ENCODE peak calls at places on chromosomes 7 and 10, in eight cellular contexts. One of them, this sample, is unnamed.

GRCh38 chr10:84054743-84055142 is 84.6 kb upstream of the GHITM start:
- DNase-seq in kidney: no peak
- DNase-seq in GM10248: no peak
- DNase-seq in caudate nucleus: no peak
- DNase-seq in fibroblast of mammary gland: no peak
- DNase-seq in AG09319: no peak
- DNase-seq in activated CD8-positive, alpha-beta memory T cell treated with anti-CD3 and anti-CD28 coated beads for 48 hours: no peak
- DNase-seq in DMS 273 treated with DMSO at 0.1 percent for 48 hours: no peak
- DNase-seq in this sample: no peak

GRCh38 chr7:70726951-70727378 is 405.0 kb upstream of the GALNT17 start:
- DNase-seq in kidney: no peak
- DNase-seq in GM10248: no peak
- DNase-seq in caudate nucleus: no peak
- DNase-seq in fibroblast of mammary gland: no peak
- DNase-seq in AG09319: no peak
- DNase-seq in activated CD8-positive, alpha-beta memory T cell treated with anti-CD3 and anti-CD28 coated beads for 48 hours: no peak
- DNase-seq in DMS 273 treated with DMSO at 0.1 percent for 48 hours: no peak
- DNase-seq in this sample: no peak

GRCh38 chr7:88915615-88916014 is 120.1 kb upstream of the TEX47 start:
- DNase-seq in kidney: no peak
- DNase-seq in GM10248: no peak
- DNase-seq in caudate nucleus: no peak
- DNase-seq in fibroblast of mammary gland: no peak
- DNase-seq in AG09319: no peak
- DNase-seq in activated CD8-positive, alpha-beta memory T cell treated with anti-CD3 and anti-CD28 coated beads for 48 hours: no peak
- DNase-seq in DMS 273 treated with DMSO at 0.1 percent for 48 hours: no peak
- DNase-seq in this sample: no peak

GRCh38 chr10:75555323-75555722 is 123.9 kb downstream of the LRMDA start:
- DNase-seq in kidney: no peak
- DNase-seq in GM10248: no peak
- DNase-seq in caudate nucleus: no peak
- DNase-seq in fibroblast of mammary gland: no peak
- DNase-seq in AG09319: no peak
- DNase-seq in activated CD8-positive, alpha-beta memory T cell treated with anti-CD3 and anti-CD28 coated beads for 48 hours: no peak
- DNase-seq in DMS 273 treated with DMSO at 0.1 percent for 48 hours: no peak
- DNase-seq in this sample: no peak

GRCh38 chr10:10294801-10295515 is 722.7 kb upstream of the CELF2 start:
- DNase-seq in kidney: peak; percentile 49
- DNase-seq in GM10248: no peak
- DNase-seq in caudate nucleus: no peak
- DNase-seq in fibroblast of mammary gland: no peak
- DNase-seq in AG09319: no peak
- DNase-seq in activated CD8-positive, alpha-beta memory T cell treated with anti-CD3 and anti-CD28 coated beads for 48 hours: no peak
- DNase-seq in DMS 273 treated with DMSO at 0.1 percent for 48 hours: no peak
- DNase-seq in this sample: no peak

GRCh38 chr7:100835903-100836811 is 8.8 kb upstream of the EPHB4 start:
- DNase-seq in kidney: peak; percentile 90
- DNase-seq in GM10248: no peak
- DNase-seq in caudate nucleus: no peak
- DNase-seq in fibroblast of mammary gland: no peak
- DNase-seq in AG09319: no peak
- DNase-seq in activated CD8-positive, alpha-beta memory T cell treated with anti-CD3 and anti-CD28 coated beads for 48 hours: no peak
- DNase-seq in DMS 273 treated with DMSO at 0.1 percent for 48 hours: no peak
- DNase-seq in this sample: no peak

GRCh38 chr10:107450056-107450455 is 285.6 kb upstream of the SORCS1 start:
- DNase-seq in kidney: no peak
- DNase-seq in GM10248: no peak
- DNase-seq in caudate nucleus: no peak
- DNase-seq in fibroblast of mammary gland: no peak
- DNase-seq in AG09319: no peak
- DNase-seq in activated CD8-positive, alpha-beta memory T cell treated with anti-CD3 and anti-CD28 coated beads for 48 hours: no peak
- DNase-seq in DMS 273 treated with DMSO at 0.1 percent for 48 hours: no peak
- DNase-seq in this sample: no peak

GRCh38 chr10:21055339-21056135 is 158.4 kb upstream of the NEBL start:
- DNase-seq in kidney: no peak
- DNase-seq in GM10248: no peak
- DNase-seq in caudate nucleus: no peak
- DNase-seq in fibroblast of mammary gland: no peak
- DNase-seq in AG09319: no peak
- DNase-seq in activated CD8-positive, alpha-beta memory T cell treated with anti-CD3 and anti-CD28 coated beads for 48 hours: no peak
- DNase-seq in DMS 273 treated with DMSO at 0.1 percent for 48 hours: no peak
- DNase-seq in this sample: no peak

GRCh38 chr10:70115948-70116682 is 16.5 kb downstream of the AIFM2 start:
- DNase-seq in kidney: no peak
- DNase-seq in GM10248: peak; percentile 83
- DNase-seq in caudate nucleus: no peak
- DNase-seq in fibroblast of mammary gland: peak; percentile 19
- DNase-seq in AG09319: no peak
- DNase-seq in activated CD8-positive, alpha-beta memory T cell treated with anti-CD3 and anti-CD28 coated beads for 48 hours: peak; percentile 42
- DNase-seq in DMS 273 treated with DMSO at 0.1 percent for 48 hours: no peak
- DNase-seq in this sample: peak; percentile 32